ENCODE peak calls at places on chromosomes 7 and 10, in four cellular contexts. B, J, P and O are unnamed samples.

GRCh38 chr7:18698258-18698734 is 202.7 kb downstream of the HDAC9 start:
- DNase-seq in B (no peak), J (no peak), P (no peak), O (no peak)

GRCh38 chr10:4450981-4451501 is 375.0 kb upstream of the AKR1E2 start:
- DNase-seq in B (peak), J (no peak), P (no peak), O (no peak)

GRCh38 chr7:104089622-104090021 is 100.2 kb upstream of the RELN start:
- DNase-seq in B (no peak), J (no peak), P (no peak), O (no peak)

GRCh38 chr7:407706-408539 is 111.7 kb downstream of the PDGFA start:
- DNase-seq in B (no peak), J (no peak), P (no peak), O (no peak)

GRCh38 chr10:86155034-86155656 is 211.4 kb downstream of the GRID1 start:
- DNase-seq in B (no peak), J (no peak), P (no peak), O (no peak)

GRCh38 chr7:66739953-66740301 is 606 bp upstream of the RABGEF1 start:
- DNase-seq in B (no peak), J (peak), P (no peak), O (no peak)

GRCh38 chr10:103620357-103620749 is 126.8 kb downstream of the NEURL1 start:
- DNase-seq in B (no peak), J (no peak), P (no peak), O (no peak)

GRCh38 chr10:23190872-23191763 is 994 bp upstream of the PTF1A start:
- DNase-seq in B (no peak), J (no peak), P (no peak), O (no peak)

GRCh38 chr10:75049316-75050285 is 61.9 kb upstream of the SAMD8 start:
- DNase-seq in B (no peak), J (no peak), P (no peak), O (no peak)

GRCh38 chr10:131431541-131431940 is 120.0 kb upstream of the TCERG1L start:
- DNase-seq in B (no peak), J (no peak), P (no peak), O (no peak)

GRCh38 chr7:408651-409343 is 110.8 kb downstream of the PDGFA start:
- DNase-seq in B (no peak), J (no peak), P (no peak), O (no peak)

GRCh38 chr10:103870503-103870902 is 15.1 kb upstream of the SH3PXD2A start:
- DNase-seq in B (peak), J (no peak), P (no peak), O (no peak)

GRCh38 chr7:132211971-132212370 is 364.3 kb downstream of the PLXNA4 start:
- DNase-seq in B (no peak), J (no peak), P (no peak), O (no peak)

GRCh38 chr7:100890640-100891521 is 1.4 kb upstream of the UFSP1 start:
- DNase-seq in B (no peak), J (no peak), P (no peak), O (no peak)

GRCh38 chr10:61169294-61169693 is 225.3 kb upstream of the RHOBTB1 start:
- DNase-seq in B (no peak), J (no peak), P (no peak), O (no peak)

GRCh38 chr10:23196201-23196600 is 4.1 kb downstream of the PTF1A start:
- DNase-seq in B (no peak), J (no peak), P (no peak), O (no peak)

GRCh38 chr10:69452676-69453415 is 1.6 kb downstream of the TSPAN15 start:
- DNase-seq in B (no peak), J (no peak), P (no peak), O (no peak)

GRCh38 chr7:131034166-131034881 is 293.4 kb upstream of the MKLN1 start:
- DNase-seq in B (no peak), J (no peak), P (no peak), O (no peak)

GRCh38 chr10:12829796-12830195 is 171.7 kb downstream of the CCDC3 start:
- DNase-seq in B (no peak), J (no peak), P (no peak), O (no peak)

GRCh38 chr7:26865094-26865388 is 651 bp upstream of the SKAP2 start:
- DNase-seq in B (no peak), J (no peak), P (no peak), O (no peak)

GRCh38 chr7:1239455-1240295 is 7.0 kb downstream of the UNCX start:
- DNase-seq in B (no peak), J (no peak), P (no peak), O (no peak)

GRCh38 chr7:110375068-110375467 is 715.9 kb upstream of the LRRN3 start:
- DNase-seq in B (no peak), J (no peak), P (no peak), O (no peak)

GRCh38 chr7:154255324-154255723 is 203.1 kb downstream of the DPP6 start:
- DNase-seq in B (no peak), J (no peak), P (no peak), O (no peak)

GRCh38 chr10:36716291-36716690 is 409.1 kb upstream of the ANKRD30A start:
- DNase-seq in B (no peak), J (no peak), P (no peak), O (no peak)

GRCh38 chr10:70782401-70783055 is 2.6 kb downstream of the TBATA start:
- DNase-seq in B (no peak), J (no peak), P (no peak), O (no peak)

GRCh38 chr10:95664543-95664942 is 8.0 kb upstream of the ALDH18A1 start:
- DNase-seq in B (no peak), J (no peak), P (no peak), O (no peak)

GRCh38 chr7:37176079-37176478 is 272.6 kb downstream of the ELMO1 start:
- DNase-seq in B (no peak), J (no peak), P (no peak), O (no peak)

GRCh38 chr7:70154521-70155180 is 556.4 kb downstream of the AUTS2 start:
- DNase-seq in B (no peak), J (no peak), P (no peak), O (no peak)

GRCh38 chr10:131808370-131808930 is 92.4 kb upstream of the PPP2R2D start:
- DNase-seq in B (no peak), J (no peak), P (no peak), O (no peak)

GRCh38 chr10:107814865-107815487 is 650.5 kb upstream of the SORCS1 start:
- DNase-seq in B (no peak), J (no peak), P (no peak), O (no peak)

GRCh38 chr10:118610577-118610976 is 15.1 kb upstream of the PRLHR start:
- DNase-seq in B (no peak), J (no peak), P (no peak), O (no peak)

GRCh38 chr10:105252908-105253307 is 611.8 kb downstream of the SORCS3 start:
- DNase-seq in B (no peak), J (no peak), P (no peak), O (no peak)

GRCh38 chr7:70143089-70144044 is 545.1 kb downstream of the AUTS2 start:
- DNase-seq in B (peak), J (no peak), P (no peak), O (no peak)